ENCODE peak calls at places on chromosomes 5 and 9, in six cellular contexts. F is GM13976, D is GM20000, Q is cardiac fibroblast, E is astrocyte of the spinal cord, S is CD14-positive monocyte. A is an unnamed sample.

GRCh38 chr5:40682431-40683017 is 2.8 kb downstream of the PTGER4 start:
- DNase-seq in S (no peak), D (no peak), E (peak; percentile 36), F (no peak), Q (no peak), A (peak; percentile 43)

GRCh38 chr5:44402084-44402483 is 12.9 kb upstream of the FGF10 start:
- DNase-seq in D (no peak), E (no peak), Q (no peak), F (no peak), S (no peak), A (no peak)

GRCh38 chr5:96260009-96260408 is 173.0 kb downstream of the PCSK1 start:
- DNase-seq in F (no peak), D (no peak), Q (peak; percentile 6), S (no peak), E (no peak), A (no peak)

GRCh38 chr5:141657937-141658545 is 6.8 kb upstream of the FCHSD1 start:
- DNase-seq in Q (peak; percentile 62), F (peak; percentile 67), S (no peak), D (peak; percentile 52), E (peak; percentile 88), A (peak; percentile 55)

GRCh38 chr9:72656021-72656420 is 134.6 kb downstream of the TMC1 start:
- DNase-seq in F (no peak), E (no peak), D (no peak), S (no peak), Q (no peak), A (no peak)

GRCh38 chr9:14313951-14314423 is at the start of gene NFIB:
- DNase-seq in D (peak; percentile 49), S (no peak), F (peak; percentile 44), Q (peak; percentile 71), E (peak; percentile 49), A (no peak)

GRCh38 chr5:132024789-132025402 is 13.4 kb upstream of the ACSL6 start:
- DNase-seq in D (peak; percentile 4), S (no peak), Q (no peak), F (no peak), E (no peak), A (no peak)

GRCh38 chr5:18990852-18991251 is 997.1 kb downstream of the CDH18 start:
- DNase-seq in D (no peak), F (no peak), E (no peak), Q (no peak), S (no peak), A (no peak)

GRCh38 chr5:136819526-136820302 is 454.4 kb upstream of the TRPC7 start:
- DNase-seq in F (no peak), E (no peak), S (no peak), Q (no peak), D (no peak), A (no peak)

DNA sequence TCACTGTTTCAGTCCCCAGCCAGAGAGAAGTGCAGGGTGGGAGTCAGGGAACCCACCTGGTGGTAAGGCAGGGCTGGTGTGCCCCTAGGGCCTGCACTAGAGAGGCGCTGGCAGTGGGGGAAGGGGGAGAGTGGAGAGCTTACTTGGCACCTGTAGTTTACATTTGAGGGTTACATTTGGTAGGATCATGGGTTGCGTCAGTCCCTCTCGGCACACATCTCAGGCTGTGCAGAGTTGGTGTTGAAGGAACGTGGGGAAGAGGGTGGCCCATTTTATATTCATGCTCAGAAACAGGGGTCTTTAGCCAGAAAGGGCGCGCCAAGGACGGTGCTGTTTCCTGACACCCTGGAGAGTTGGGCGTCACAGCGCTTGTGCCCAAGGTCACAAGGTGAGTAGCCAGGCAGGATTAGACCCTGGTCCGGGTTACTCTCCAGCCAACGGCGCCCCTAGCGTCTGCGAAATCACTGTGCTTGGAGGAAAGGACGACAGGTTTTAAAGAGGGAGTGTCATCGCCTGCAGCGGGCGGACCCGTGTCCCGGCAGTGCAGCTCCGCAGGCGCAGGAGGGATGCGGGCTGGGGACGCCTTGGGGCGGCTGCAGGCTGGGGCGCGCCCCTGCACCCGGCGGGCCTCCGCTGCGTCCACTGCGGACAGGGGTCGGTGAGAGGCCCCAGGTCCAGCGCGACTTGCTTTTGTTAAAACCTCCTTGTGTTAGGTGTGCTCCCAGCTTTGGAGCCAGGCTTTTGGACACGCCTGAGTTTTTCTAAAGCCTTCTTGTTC is 272.6 kb downstream of the FANCC start:
- DNase-seq in F (no peak), S (no peak), E (no peak), Q (no peak), D (no peak), A (no peak)
- TF ChIP-seq CTCF in F (no peak), S (no peak), E (peak; percentile 35), Q (no peak), D (no peak), A (no peak)

GRCh38 chr5:180797256-180798192 is 5.1 kb downstream of the MGAT1 start:
- DNase-seq in F (no peak), Q (no peak), D (no peak), S (no peak), E (no peak), A (no peak)

GRCh38 chr5:180798193-180798592 is 4.4 kb downstream of the MGAT1 start:
- DNase-seq in E (no peak), Q (no peak), S (no peak), D (no peak), F (no peak), A (no peak)

GRCh38 chr5:180792965-180793287 is 9.7 kb downstream of the MGAT1 start:
- DNase-seq in Q (no peak), E (no peak), D (no peak), F (no peak), S (no peak), A (no peak)

GRCh38 chr5:180799194-180799593 is 3.4 kb downstream of the MGAT1 start:
- DNase-seq in E (no peak), Q (no peak), F (no peak), S (no peak), D (no peak), A (no peak)

GRCh38 chr5:180795771-180796313 is 6.8 kb downstream of the MGAT1 start:
- DNase-seq in S (no peak), F (no peak), Q (no peak), D (no peak), E (no peak), A (no peak)
- TF ChIP-seq CTCF in S (no peak), F (no peak), Q (no peak), D (no peak), E (no peak), A (no peak)

GRCh38 chr5:59503223-59503622 is 390.3 kb downstream of the PDE4D start:
- DNase-seq in S (no peak), Q (peak; percentile 6), E (no peak), F (no peak), D (no peak), A (no peak)

DNA sequence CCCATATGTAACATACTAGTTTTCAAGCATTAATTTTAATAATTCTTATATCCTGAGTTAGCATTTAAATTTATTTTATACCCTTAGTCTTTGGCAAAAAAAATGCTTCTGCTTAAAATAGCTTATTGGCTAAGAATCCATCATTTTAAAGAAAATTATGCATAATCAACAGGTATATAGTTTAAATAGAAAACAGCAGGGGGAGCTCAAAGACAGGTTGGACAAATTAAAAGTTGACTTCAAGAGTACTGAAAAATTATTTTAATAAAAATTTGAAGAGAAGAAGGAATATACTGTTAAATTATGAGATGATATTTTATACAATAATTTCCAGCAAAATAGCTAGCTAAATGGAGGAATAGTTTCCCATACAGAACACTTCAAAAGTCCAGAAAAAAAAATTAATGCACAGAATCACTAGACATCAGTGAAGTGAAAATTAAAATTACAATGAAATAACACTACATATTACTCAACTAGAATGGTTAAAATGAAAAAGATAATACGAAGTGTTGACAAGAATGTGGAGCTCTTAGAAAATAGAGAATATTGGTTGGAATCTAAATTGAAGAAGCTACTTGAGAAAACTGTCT is 387.1 kb downstream of the PDE4D start:
- DNase-seq in E (peak; percentile 54), D (no peak), F (no peak), S (no peak), Q (peak; percentile 67), A (no peak)
- TF ChIP-seq CTCF in E (peak; percentile 27), D (no peak), F (no peak), S (no peak), Q (peak; percentile 32), A (peak; percentile 55)

DNA sequence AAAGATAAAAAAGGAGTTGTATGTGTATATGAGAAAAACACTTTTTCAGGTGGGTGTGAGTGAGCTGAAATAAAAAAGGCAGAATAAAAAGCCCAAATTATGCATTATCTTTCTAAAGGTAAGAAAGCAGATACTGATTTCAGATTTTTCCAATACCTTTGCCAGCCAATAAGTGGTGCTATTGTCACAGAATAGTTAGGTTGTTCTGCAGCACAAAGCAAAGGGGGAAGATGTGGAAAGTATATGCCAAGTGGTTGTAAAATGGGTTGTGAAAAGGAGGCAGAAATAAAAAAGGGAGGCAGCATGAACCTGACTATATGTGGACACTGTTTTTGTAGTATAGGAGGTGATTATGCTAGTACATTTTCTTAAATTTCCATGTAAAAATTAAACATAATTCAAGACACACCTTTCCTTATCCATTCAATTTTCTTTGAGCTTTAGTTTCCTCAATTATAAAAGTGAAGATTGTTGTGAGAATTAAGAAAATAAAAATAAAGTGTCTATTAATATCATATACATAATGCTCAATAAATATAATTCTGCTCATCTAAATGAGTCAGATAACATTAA is 106.7 kb downstream of the SMIM15 start:
- DNase-seq in D (peak; percentile 22), S (no peak), E (peak; percentile 70), F (peak; percentile 27), Q (peak; percentile 75), A (no peak)
- TF ChIP-seq CTCF in D (peak; percentile 22), S (peak; percentile 87), E (peak; percentile 64), F (peak; percentile 47), Q (peak; percentile 74), A (peak; percentile 61)

GRCh38 chr5:74765201-74765600 is 1.7 kb downstream of the GFM2 start:
- DNase-seq in D (no peak), S (no peak), E (peak; percentile 15), Q (peak; percentile 13), F (no peak), A (no peak)
- TF ChIP-seq CTCF in D (no peak), S (no peak), E (no peak), Q (no peak), F (no peak), A (no peak)

GRCh38 chr9:22008662-22009562 is at the start of gene CDKN2B:
- DNase-seq in S (peak; percentile 88), Q (peak; percentile 98), F (peak; percentile 91), E (peak; percentile 97), D (peak; percentile 93), A (peak; percentile 71)
- TF ChIP-seq CTCF in S (peak; percentile 99), Q (peak; percentile 57), F (peak; percentile 98), E (peak; percentile 77), D (peak; percentile 88), A (peak; percentile 78)

DNA sequence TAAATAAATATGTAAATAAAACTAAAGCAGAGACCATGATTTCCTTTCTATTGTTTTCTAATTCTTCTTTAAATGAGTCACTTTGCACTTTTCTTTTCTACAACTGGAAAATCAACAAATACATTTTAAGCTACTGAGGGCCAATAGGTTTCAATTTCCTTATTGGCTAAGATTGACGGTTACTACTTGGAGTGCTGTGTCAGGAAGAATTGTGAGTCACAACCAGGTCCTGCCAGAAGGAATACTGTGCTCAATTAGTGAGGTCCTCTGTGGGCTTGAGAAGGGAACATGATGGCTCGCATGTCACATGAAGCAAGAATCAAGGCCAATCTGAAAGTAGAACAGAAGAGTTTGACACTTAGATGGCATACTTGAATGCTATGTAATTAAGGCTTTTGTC is 110.8 kb downstream of the HMHB1 start:
- DNase-seq in Q (peak; percentile 58), D (no peak), E (peak; percentile 50), S (no peak), F (no peak), A (no peak)
- TF ChIP-seq CTCF in Q (no peak), D (no peak), E (no peak), S (no peak), F (no peak), A (no peak)

A was measured in activated CD8-positive, alpha-beta T cell treated with anti-CD3 and anti-CD28 coated beads for 36 hours.